ENCODE peak calls at places on chromosomes 12 and 14, in six cellular contexts. A is GM20000; I is stimulated activated CD8-positive, alpha-beta memory T cell treated with anti-CD3 and anti-CD28 coated beads, Interleukin-4, amount 100 ng/mL, for 1 hour; C is cardiac fibroblast; F is A549; Z is IMR-90. R is an unnamed sample.

GRCh38 chr12:70319632-70320031 is 46.5 kb upstream of the KCNMB4 start:
- DNase-seq in A (no peak), I (no peak), C (no peak), F (no peak), Z (no peak), R (no peak)

GRCh38 chr12:13387074-13387473 is 190.5 kb downstream of the EMP1 start:
- DNase-seq in A (no peak), I (no peak), C (no peak), F (no peak), Z (no peak), R (no peak)

GRCh38 chr12:132244724-132245295 is 84.6 kb downstream of the GALNT9 start:
- DNase-seq in A (no peak), I (no peak), C (no peak), F (no peak), Z (no peak), R (no peak)

GRCh38 chr12:51065530-51065929 is 17.4 kb downstream of the LETMD1 start:
- DNase-seq in A (no peak), I (no peak), C (no peak), F (no peak), Z (no peak), R (no peak)

GRCh38 chr12:85814116-85814515 is 22.1 kb downstream of the RASSF9 start:
- DNase-seq in A (no peak), I (no peak), C (no peak), F (no peak), Z (no peak), R (no peak)

GRCh38 chr14:58805057-58805456 is 167.3 kb downstream of the DACT1 start:
- DNase-seq in A (no peak), I (no peak), C (no peak), F (no peak), Z (peak; percentile 4), R (no peak)

GRCh38 chr12:10220398-10221077 is 7.9 kb downstream of the GABARAPL1 start:
- DNase-seq in A (no peak), I (no peak), C (peak; percentile 82), F (no peak), Z (peak; percentile 64), R (no peak)

GRCh38 chr12:11958216-11959091 is 112.3 kb upstream of the BCL2L14 start:
- DNase-seq in A (peak; percentile 42), I (no peak), C (peak; percentile 96), F (peak; percentile 42), Z (peak; percentile 95), R (peak; percentile 30)

GRCh38 chr12:22202847-22203246 is 131.7 kb downstream of the ST8SIA1 start:
- DNase-seq in A (no peak), I (no peak), C (no peak), F (no peak), Z (no peak), R (no peak)

GRCh38 chr14:72888202-72888601 is 5.7 kb downstream of the DPF3 start:
- DNase-seq in A (no peak), I (no peak), C (no peak), F (no peak), Z (no peak), R (no peak)

GRCh38 chr12:6547566-6547965 is 8.3 kb downstream of the IFFO1 start:
- DNase-seq in A (no peak), I (no peak), C (no peak), F (no peak), Z (no peak), R (no peak)

GRCh38 chr14:95068091-95068490 is 89.2 kb downstream of the DICER1 start:
- DNase-seq in A (no peak), I (no peak), C (no peak), F (no peak), Z (no peak), R (no peak)

GRCh38 chr14:20803221-20803620 is 577 bp upstream of the RNASE1 start:
- DNase-seq in A (no peak), I (no peak), C (no peak), F (no peak), Z (no peak), R (no peak)

GRCh38 chr12:230925-231671 is 17.1 kb upstream of the SLC6A12 start:
- DNase-seq in A (no peak), I (no peak), C (no peak), F (no peak), Z (no peak), R (no peak)

GRCh38 chr14:52048132-52048531 is 20.7 kb downstream of the NID2 start:
- DNase-seq in A (no peak), I (no peak), C (no peak), F (no peak), Z (no peak), R (no peak)

GRCh38 chr12:55815473-55815872 is 2.1 kb downstream of the SARNP start:
- DNase-seq in A (no peak), I (no peak), C (no peak), F (no peak), Z (no peak), R (no peak)

GRCh38 chr14:99589031-99589441 is 15.0 kb downstream of the CCDC85C start:
- DNase-seq in A (no peak), I (no peak), C (no peak), F (no peak), Z (no peak), R (no peak)

GRCh38 chr12:53213348-53213747 is 6.3 kb upstream of the ITGB7 start:
- DNase-seq in A (peak; percentile 82), I (peak; percentile 76), C (peak; percentile 80), F (peak; percentile 91), Z (peak; percentile 70), R (peak; percentile 72)

GRCh38 chr12:78035913-78036658 is 205.4 kb downstream of the NAV3 start:
- DNase-seq in A (no peak), I (no peak), C (no peak), F (no peak), Z (peak; percentile 34), R (no peak)

GRCh38 chr12:100699209-100699608 is 95.4 kb upstream of the ANO4 start:
- DNase-seq in A (no peak), I (no peak), C (no peak), F (no peak), Z (no peak), R (no peak)

GRCh38 chr12:15546102-15546701 is 223.9 kb downstream of the PTPRO start:
- DNase-seq in A (peak; percentile 45), I (no peak), C (no peak), F (no peak), Z (no peak), R (no peak)

GRCh38 chr12:83102499-83102898 is 415.8 kb downstream of the TMTC2 start:
- DNase-seq in A (no peak), I (no peak), C (peak; percentile 13), F (no peak), Z (peak; percentile 38), R (no peak)

GRCh38 chr12:122190842-122191668 is 8.1 kb downstream of the LRRC43 start:
- DNase-seq in A (peak; percentile 88), I (peak; percentile 47), C (peak; percentile 75), F (peak; percentile 93), Z (peak; percentile 59), R (peak; percentile 32)